ENCODE peak calls at places on chromosomes 7 and 10, in eight cellular contexts. L is tibial nerve, N is pancreas, U is GM12865, E is coronary artery, C is AG09309, Q is lower leg skin, M is fibroblast of villous mesenchyme. O is an unnamed sample.

GRCh38 chr7:81780914-81781693 is 11.3 kb upstream of the HGF start:
- DNase-seq in L (no peak), N (no peak), U (no peak), E (no peak), C (no peak), Q (no peak), M (peak), O (no peak)

GRCh38 chr7:1225462-1226154 is 7.1 kb upstream of the UNCX start:
- DNase-seq in L (no peak), N (peak), U (no peak), E (no peak), C (no peak), Q (no peak), M (peak), O (no peak)

GRCh38 chr7:78141533-78142281 is 343.1 kb downstream of the PHTF2 start:
- DNase-seq in L (no peak), N (no peak), U (no peak), E (no peak), C (peak), Q (no peak), M (peak), O (no peak)

GRCh38 chr7:94095359-94096009 is 91.3 kb upstream of the BET1 start:
- DNase-seq in L (no peak), N (no peak), U (no peak), E (no peak), C (no peak), Q (no peak), M (no peak), O (no peak)

GRCh38 chr7:39650676-39651075 is 27.3 kb downstream of the RALA start:
- DNase-seq in L (no peak), N (no peak), U (no peak), E (no peak), C (peak), Q (peak), M (peak), O (no peak)

GRCh38 chr7:50676754-50677153 is 105.9 kb downstream of the GRB10 start:
- DNase-seq in L (no peak), N (no peak), U (no peak), E (no peak), C (no peak), Q (no peak), M (no peak), O (no peak)

GRCh38 chr7:115198143-115198542 is 276.2 kb downstream of the MDFIC start:
- DNase-seq in L (no peak), N (no peak), U (no peak), E (no peak), C (no peak), Q (no peak), M (no peak), O (no peak)

GRCh38 chr7:44292876-44293560 is 32.4 kb downstream of the CAMK2B start:
- DNase-seq in L (no peak), N (peak), U (no peak), E (peak), C (no peak), Q (no peak), M (no peak), O (no peak)

GRCh38 chr7:93016085-93016471 is 101.7 kb downstream of the SAMD9 start:
- DNase-seq in L (no peak), N (no peak), U (no peak), E (no peak), C (peak), Q (no peak), M (peak), O (peak)

GRCh38 chr7:81715984-81716588 is 53.8 kb downstream of the HGF start:
- DNase-seq in L (no peak), N (no peak), U (peak), E (no peak), C (no peak), Q (no peak), M (peak), O (no peak)

GRCh38 chr7:158740657-158741293 is 36.2 kb upstream of the NCAPG2 start:
- DNase-seq in L (no peak), N (no peak), U (no peak), E (no peak), C (peak), Q (no peak), M (peak), O (no peak)

GRCh38 chr7:2709553-2710165 is 21.7 kb downstream of the AMZ1 start:
- DNase-seq in L (no peak), N (peak), U (peak), E (no peak), C (no peak), Q (peak), M (no peak), O (peak)

GRCh38 chr7:116955801-116956514 is 2.7 kb downstream of the ST7 start:
- DNase-seq in L (no peak), N (no peak), U (peak), E (no peak), C (no peak), Q (no peak), M (peak), O (no peak)

GRCh38 chr7:36036590-36036989 is 116.5 kb upstream of the EEPD1 start:
- DNase-seq in L (no peak), N (no peak), U (no peak), E (no peak), C (no peak), Q (no peak), M (peak), O (no peak)

GRCh38 chr10:26486985-26487850 is 49.1 kb downstream of the APBB1IP start:
- DNase-seq in L (no peak), N (no peak), U (peak), E (no peak), C (peak), Q (peak), M (peak), O (no peak)

GRCh38 chr10:102630663-102631062 is 13.6 kb upstream of the TRIM8 start:
- DNase-seq in L (no peak), N (peak), U (no peak), E (no peak), C (no peak), Q (no peak), M (no peak), O (no peak)

GRCh38 chr10:131311661-131312260 is at the start of gene TCERG1L:
- DNase-seq in L (no peak), N (peak), U (no peak), E (no peak), C (no peak), Q (no peak), M (no peak), O (no peak)

GRCh38 chr10:6607187-6607586 is 27.1 kb upstream of the PRKCQ start:
- DNase-seq in L (no peak), N (no peak), U (no peak), E (no peak), C (no peak), Q (no peak), M (no peak), O (peak)

GRCh38 chr10:93796167-93796566 is 38.4 kb downstream of the LGI1 start:
- DNase-seq in L (no peak), N (no peak), U (no peak), E (no peak), C (no peak), Q (no peak), M (no peak), O (no peak)

DNA sequence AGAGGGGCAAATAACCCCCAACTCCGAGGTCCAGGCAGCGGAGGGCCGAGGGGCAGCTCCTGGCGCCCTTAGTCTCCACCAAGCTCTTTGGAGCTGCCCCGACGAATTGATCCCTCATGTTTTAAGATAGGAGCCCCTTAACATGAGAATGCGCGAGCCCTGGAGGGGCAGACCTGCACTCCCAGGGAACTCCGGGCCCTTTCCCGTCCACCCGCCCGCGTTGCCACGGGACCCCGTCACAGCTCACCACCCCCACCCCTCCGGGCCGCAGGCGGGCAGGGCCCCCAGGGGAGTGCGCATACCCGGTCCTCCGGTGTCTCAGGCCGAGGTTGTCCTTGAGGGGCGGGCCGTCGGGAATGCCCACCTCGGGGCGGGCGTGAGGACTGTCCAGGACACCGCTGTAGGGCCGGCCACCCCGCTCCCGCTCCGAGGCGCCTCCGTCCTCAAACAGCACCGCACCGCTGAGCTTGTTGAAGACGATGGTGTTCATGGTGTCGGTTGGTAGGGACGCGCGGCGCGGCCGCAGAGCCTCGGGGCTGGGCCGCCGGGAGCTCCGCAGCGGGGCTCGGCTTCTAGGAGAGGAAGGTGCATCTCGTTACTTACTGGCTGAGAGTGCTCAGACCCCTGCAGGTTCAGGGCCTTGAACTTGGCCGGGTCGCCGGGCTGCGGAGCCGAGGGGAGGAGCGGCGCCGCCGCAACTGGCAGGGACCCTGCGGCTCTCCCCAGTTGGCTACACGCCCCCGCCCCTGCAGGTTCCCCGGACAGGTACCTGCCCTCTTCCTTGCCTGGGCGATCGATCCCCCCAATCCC is 2.5 kb downstream of the MKX start:
- DNase-seq in L (no peak), N (peak), U (no peak), E (peak), C (no peak), Q (no peak), M (peak), O (no peak)
- H3K4me3 ChIP-seq in L (peak), N (peak), U (no peak), E (peak), C (peak), Q (peak), M (peak), O (no peak)

GRCh38 chr7:66043681-66044497 is 31.7 kb upstream of the ASL start:
- DNase-seq in L (no peak), N (peak), U (peak), E (no peak), C (no peak), Q (peak), M (peak), O (no peak)
- H3K4me3 ChIP-seq in L (peak), N (peak), U (peak), E (peak), C (peak), Q (peak), M (peak), O (no peak)

GRCh38 chr10:45227042-45227441 is 88.4 kb downstream of the OR13A1 start:
- DNase-seq in L (no peak), N (no peak), U (no peak), E (no peak), C (no peak), Q (no peak), M (no peak), O (no peak)

GRCh38 chr10:45224219-45224841 is 91.1 kb downstream of the OR13A1 start:
- DNase-seq in L (no peak), N (no peak), U (no peak), E (no peak), C (no peak), Q (no peak), M (no peak), O (no peak)

GRCh38 chr10:45235823-45236222 is 79.6 kb downstream of the OR13A1 start:
- DNase-seq in L (no peak), N (no peak), U (no peak), E (no peak), C (no peak), Q (no peak), M (no peak), O (no peak)

GRCh38 chr10:45229823-45230222 is 85.6 kb downstream of the OR13A1 start:
- DNase-seq in L (no peak), N (no peak), U (no peak), E (no peak), C (no peak), Q (no peak), M (no peak), O (no peak)
- H3K4me3 ChIP-seq in L (no peak), N (no peak), U (no peak), E (no peak), C (no peak), Q (no peak), M (no peak), O (no peak)

GRCh38 chr7:99143853-99144672 is at the start of gene SMURF1:
- DNase-seq in L (peak), N (peak), U (peak), E (peak), C (no peak), Q (peak), M (peak), O (peak)
- H3K4me3 ChIP-seq in L (peak), N (peak), U (peak), E (peak), C (peak), Q (peak), M (peak), O (peak)

GRCh38 chr7:155214328-155214986 is 83.2 kb upstream of the INSIG1 start:
- DNase-seq in L (no peak), N (peak), U (no peak), E (no peak), C (no peak), Q (no peak), M (peak), O (no peak)
- H3K4me3 ChIP-seq in L (peak), N (peak), U (no peak), E (no peak), C (peak), Q (peak), M (peak), O (no peak)

GRCh38 chr7:121872831-121873764 is at the start of gene PTPRZ1:
- DNase-seq in L (no peak), N (peak), U (peak), E (no peak), C (no peak), Q (no peak), M (peak), O (no peak)
- H3K4me3 ChIP-seq in L (peak), N (peak), U (peak), E (peak), C (peak), Q (peak), M (peak), O (no peak)

DNA sequence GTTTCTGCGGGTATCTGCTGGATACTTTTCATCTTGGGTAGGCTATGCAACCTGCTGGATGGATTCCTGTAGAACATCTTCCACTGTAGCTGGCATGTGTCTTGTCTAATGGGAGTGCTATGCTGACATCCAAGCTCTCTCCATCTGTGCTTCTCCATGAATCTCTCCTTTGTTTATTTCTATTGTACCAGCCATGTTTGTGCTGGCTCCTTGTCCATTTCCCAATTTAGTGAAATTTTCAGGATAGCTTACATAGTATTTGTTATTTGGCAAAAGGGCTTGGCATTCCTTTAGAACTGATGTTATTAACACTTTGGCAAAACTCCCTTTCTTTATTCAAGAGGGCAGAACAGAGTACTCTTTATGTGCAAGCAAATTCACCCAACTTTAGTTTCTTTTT is 198.0 kb downstream of the CSTF2T start:
- DNase-seq in L (no peak), N (no peak), U (no peak), E (no peak), C (no peak), Q (no peak), M (no peak), O (no peak)
- H3K4me3 ChIP-seq in L (no peak), N (no peak), U (no peak), E (no peak), C (no peak), Q (no peak), M (no peak), O (no peak)

DNA sequence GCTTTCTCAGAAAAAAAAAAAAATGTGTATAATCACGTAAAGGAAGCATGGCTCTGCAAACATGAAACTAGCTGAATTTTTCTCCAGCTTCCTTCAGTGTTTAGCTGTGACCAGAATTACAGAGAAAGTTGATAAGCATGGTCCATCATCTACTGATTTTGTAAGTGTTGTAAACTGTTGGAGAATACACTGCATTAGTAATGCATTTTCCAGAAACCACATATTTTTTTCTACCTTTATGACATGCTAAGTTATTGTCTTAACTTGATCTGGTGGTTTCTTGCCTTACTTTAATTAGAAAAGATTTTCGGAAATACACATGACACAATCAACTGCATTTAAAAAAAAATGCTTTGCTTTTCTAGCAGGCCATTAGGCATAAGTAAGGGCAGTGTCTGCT is 135.1 kb downstream of the BICC1 start:
- DNase-seq in L (no peak), N (no peak), U (no peak), E (no peak), C (no peak), Q (no peak), M (no peak), O (no peak)
- H3K4me3 ChIP-seq in L (no peak), N (no peak), U (no peak), E (no peak), C (no peak), Q (no peak), M (no peak), O (no peak)

DNA sequence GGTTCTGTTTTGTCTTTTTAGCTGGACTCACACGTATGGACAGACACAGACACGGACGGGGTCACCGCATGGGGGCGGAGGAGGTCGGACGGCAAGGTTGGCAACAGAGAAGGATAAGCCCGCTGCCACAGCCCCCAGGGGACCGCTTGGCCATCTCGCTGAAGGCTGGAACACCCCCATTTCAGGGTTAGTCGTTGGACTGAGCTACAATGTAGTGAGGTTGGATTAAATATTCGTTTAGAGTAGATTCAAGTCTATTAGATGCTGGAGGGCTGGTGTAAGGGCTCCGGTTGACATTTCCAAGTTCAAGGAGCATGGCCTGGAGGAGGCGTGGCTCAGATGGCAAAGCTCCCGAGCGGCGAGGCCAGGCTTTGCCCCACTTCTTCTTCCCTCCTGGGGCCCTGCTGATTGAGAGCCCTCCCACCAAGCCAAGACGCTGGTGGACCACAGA is 35.2 kb downstream of the PPIF start:
- DNase-seq in L (no peak), N (peak), U (no peak), E (peak), C (no peak), Q (no peak), M (no peak), O (no peak)
- H3K4me3 ChIP-seq in L (no peak), N (no peak), U (no peak), E (no peak), C (no peak), Q (no peak), M (no peak), O (no peak)